ENCODE peak calls at places on chromosomes 2 and 18, in seven cellular contexts. One of them, this sample, is unnamed.

GRCh38 chr2:198807131-198807530 is 650.6 kb downstream of the SATB2 start:
- DNase-seq in T-helper 1 cell: no peak
- DNase-seq in NCI-H2171 treated with DMSO at 0.1 percent for 48 hours: no peak
- DNase-seq in foreskin keratinocyte: peak
- DNase-seq in amygdala: no peak
- DNase-seq in substantia nigra: no peak
- DNase-seq in NCI-H1694: no peak
- DNase-seq in this sample: no peak

GRCh38 chr2:205717999-205718398 is 35.7 kb downstream of the NRP2 start:
- DNase-seq in NCI-H2171 treated with DMSO at 0.1 percent for 48 hours: no peak
- DNase-seq in amygdala: no peak
- DNase-seq in NCI-H1694: no peak
- DNase-seq in foreskin keratinocyte: no peak
- DNase-seq in T-helper 1 cell: no peak
- DNase-seq in substantia nigra: no peak
- DNase-seq in this sample: no peak

GRCh38 chr18:6948656-6949055 is 168.9 kb downstream of the LAMA1 start:
- DNase-seq in NCI-H1694: no peak
- DNase-seq in T-helper 1 cell: no peak
- DNase-seq in amygdala: no peak
- DNase-seq in foreskin keratinocyte: no peak
- DNase-seq in substantia nigra: no peak
- DNase-seq in NCI-H2171 treated with DMSO at 0.1 percent for 48 hours: no peak
- DNase-seq in this sample: no peak

GRCh38 chr2:120565929-120566328 is 169.7 kb upstream of the GLI2 start:
- DNase-seq in substantia nigra: no peak
- DNase-seq in NCI-H2171 treated with DMSO at 0.1 percent for 48 hours: no peak
- DNase-seq in amygdala: no peak
- DNase-seq in NCI-H1694: no peak
- DNase-seq in foreskin keratinocyte: no peak
- DNase-seq in T-helper 1 cell: no peak
- DNase-seq in this sample: no peak

GRCh38 chr2:53821810-53822209 is 35.0 kb downstream of the ERLEC1 start:
- DNase-seq in amygdala: no peak
- DNase-seq in NCI-H2171 treated with DMSO at 0.1 percent for 48 hours: no peak
- DNase-seq in NCI-H1694: no peak
- DNase-seq in foreskin keratinocyte: no peak
- DNase-seq in T-helper 1 cell: no peak
- DNase-seq in substantia nigra: no peak
- DNase-seq in this sample: no peak

GRCh38 chr2:236642584-236643291 is 73.1 kb downstream of the ACKR3 start:
- DNase-seq in substantia nigra: no peak
- DNase-seq in NCI-H1694: no peak
- DNase-seq in T-helper 1 cell: no peak
- DNase-seq in amygdala: no peak
- DNase-seq in foreskin keratinocyte: peak
- DNase-seq in NCI-H2171 treated with DMSO at 0.1 percent for 48 hours: no peak
- DNase-seq in this sample: no peak

GRCh38 chr2:69013123-69013836 is at the start of gene ANTXR1:
- DNase-seq in foreskin keratinocyte: peak
- DNase-seq in NCI-H1694: peak
- DNase-seq in amygdala: no peak
- DNase-seq in T-helper 1 cell: no peak
- DNase-seq in substantia nigra: peak
- DNase-seq in NCI-H2171 treated with DMSO at 0.1 percent for 48 hours: peak
- DNase-seq in this sample: no peak

GRCh38 chr2:28407976-28408690 is 15.5 kb downstream of the FOSL2 start:
- DNase-seq in NCI-H1694: no peak
- DNase-seq in amygdala: no peak
- DNase-seq in foreskin keratinocyte: no peak
- DNase-seq in NCI-H2171 treated with DMSO at 0.1 percent for 48 hours: no peak
- DNase-seq in substantia nigra: no peak
- DNase-seq in T-helper 1 cell: no peak
- DNase-seq in this sample: no peak

GRCh38 chr2:21821697-21822227 is 698.0 kb downstream of the TDRD15 start:
- DNase-seq in NCI-H2171 treated with DMSO at 0.1 percent for 48 hours: no peak
- DNase-seq in amygdala: no peak
- DNase-seq in foreskin keratinocyte: no peak
- DNase-seq in T-helper 1 cell: no peak
- DNase-seq in NCI-H1694: no peak
- DNase-seq in substantia nigra: no peak
- DNase-seq in this sample: no peak

GRCh38 chr2:104658840-104659591 is 194.9 kb upstream of the POU3F3 start:
- DNase-seq in foreskin keratinocyte: no peak
- DNase-seq in amygdala: no peak
- DNase-seq in substantia nigra: peak
- DNase-seq in T-helper 1 cell: no peak
- DNase-seq in NCI-H2171 treated with DMSO at 0.1 percent for 48 hours: no peak
- DNase-seq in NCI-H1694: no peak
- DNase-seq in this sample: no peak

GRCh38 chr2:219500135-219500534 is 1.4 kb downstream of the GMPPA start:
- DNase-seq in foreskin keratinocyte: no peak
- DNase-seq in NCI-H1694: no peak
- DNase-seq in NCI-H2171 treated with DMSO at 0.1 percent for 48 hours: peak
- DNase-seq in T-helper 1 cell: no peak
- DNase-seq in substantia nigra: no peak
- DNase-seq in amygdala: no peak
- DNase-seq in this sample: no peak